ENCODE peak calls at places on chromosomes 4 and X, in nine cellular contexts. A is activated CD4-positive, alpha-beta memory T cell treated with anti-CD3 and anti-CD28 coated beads, Interleukin-2, amount 10 ng/mL, durations not matched to agents 7 days and 5 days; K is lower leg skin; U is NCI-H524; S is T-helper 1 cell; J is NCI-H774; N is tibial nerve; I is T follicular helper cell; F is IMR-90. Z is an unnamed sample.

GRCh38 chr4:117434424-117434823 is 349.0 kb upstream of the TRAM1L1 start:
- DNase-seq in A (no peak), K (no peak), U (no peak), S (no peak), J (no peak), N (no peak), I (no peak), F (no peak), Z (no peak)

GRCh38 chr4:9996319-9997110 is 24.8 kb downstream of the SLC2A9 start:
- DNase-seq in A (no peak), K (no peak), U (no peak), S (peak; percentile 14), J (no peak), N (no peak), I (no peak), F (peak; percentile 45), Z (peak; percentile 76)

GRCh38 chr4:88938138-88938537 is 118.8 kb downstream of the FAM13A start:
- DNase-seq in A (no peak), K (no peak), U (no peak), S (no peak), J (no peak), N (no peak), I (no peak), F (peak; percentile 96), Z (no peak)

GRCh38 chr4:165947019-165947418 is 74.0 kb downstream of the TLL1 start:
- DNase-seq in A (no peak), K (no peak), U (no peak), S (no peak), J (no peak), N (no peak), I (no peak), F (no peak), Z (no peak)

GRCh38 chrX:11597479-11597878 is 68.2 kb downstream of the ARHGAP6 start:
- DNase-seq in A (no peak), K (no peak), U (no peak), S (no peak), J (no peak), N (no peak), I (no peak), F (no peak), Z (no peak)

GRCh38 chr4:18075823-18076433 is 54.4 kb upstream of the LCORL start:
- DNase-seq in A (peak; percentile 51), K (no peak), U (peak; percentile 24), S (peak; percentile 50), J (no peak), N (no peak), I (no peak), F (peak; percentile 12), Z (peak; percentile 27)

GRCh38 chr4:25128671-25129070 is 31.6 kb downstream of the SEPSECS start:
- DNase-seq in A (no peak), K (no peak), U (no peak), S (no peak), J (no peak), N (no peak), I (no peak), F (no peak), Z (no peak)

GRCh38 chrX:19964017-19964710 is 26.7 kb downstream of the BCLAF3 start:
- DNase-seq in A (peak; percentile 43), K (no peak), U (no peak), S (peak; percentile 33), J (no peak), N (no peak), I (no peak), F (no peak), Z (no peak)

GRCh38 chrX:41293269-41293668 is 40.7 kb upstream of the DDX3X start:
- DNase-seq in A (peak; percentile 25), K (no peak), U (peak; percentile 8), S (peak; percentile 33), J (no peak), N (no peak), I (no peak), F (no peak), Z (no peak)

Z was measured in transverse colon.